ENCODE peak calls at places on chromosomes 4 and X, in seven cellular contexts. One of them, this sample, is unnamed.

GRCh38 chrX:12496343-12496742 is 294.9 kb upstream of the PRPS2 start:
- DNase-seq in upper lobe of right lung: no peak
- DNase-seq in esophagus muscularis mucosa: no peak
- DNase-seq in cardiac muscle cell: no peak
- DNase-seq in tibial nerve: no peak
- DNase-seq in fibroblast of pulmonary artery: no peak
- DNase-seq in fibroblast of lung: no peak
- DNase-seq in this sample: no peak

GRCh38 chr4:15469402-15470148 is at the start of gene CC2D2A:
- DNase-seq in upper lobe of right lung: no peak
- DNase-seq in esophagus muscularis mucosa: peak; percentile 53
- DNase-seq in cardiac muscle cell: peak; percentile 76
- DNase-seq in tibial nerve: no peak
- DNase-seq in fibroblast of pulmonary artery: peak; percentile 77
- DNase-seq in fibroblast of lung: peak; percentile 75
- DNase-seq in this sample: no peak

GRCh38 chr4:56324011-56324610 is 63.2 kb downstream of the AASDH start:
- DNase-seq in upper lobe of right lung: no peak
- DNase-seq in esophagus muscularis mucosa: no peak
- DNase-seq in cardiac muscle cell: no peak
- DNase-seq in tibial nerve: no peak
- DNase-seq in fibroblast of pulmonary artery: no peak
- DNase-seq in fibroblast of lung: no peak
- DNase-seq in this sample: no peak

GRCh38 chr4:138951764-138952163 is 63.8 kb upstream of the NOCT start:
- DNase-seq in upper lobe of right lung: no peak
- DNase-seq in esophagus muscularis mucosa: no peak
- DNase-seq in cardiac muscle cell: no peak
- DNase-seq in tibial nerve: no peak
- DNase-seq in fibroblast of pulmonary artery: no peak
- DNase-seq in fibroblast of lung: no peak
- DNase-seq in this sample: no peak

GRCh38 chr4:123555500-123556273 is 159.1 kb downstream of the SPRY1 start:
- DNase-seq in upper lobe of right lung: peak; percentile 87
- DNase-seq in esophagus muscularis mucosa: no peak
- DNase-seq in cardiac muscle cell: peak; percentile 99
- DNase-seq in tibial nerve: peak; percentile 93
- DNase-seq in fibroblast of pulmonary artery: peak; percentile 98
- DNase-seq in fibroblast of lung: peak; percentile 94
- DNase-seq in this sample: no peak

GRCh38 chrX:124507276-124507675 is 160.9 kb downstream of the SH2D1A start:
- DNase-seq in upper lobe of right lung: no peak
- DNase-seq in esophagus muscularis mucosa: no peak
- DNase-seq in cardiac muscle cell: no peak
- DNase-seq in tibial nerve: no peak
- DNase-seq in fibroblast of pulmonary artery: no peak
- DNase-seq in fibroblast of lung: no peak
- DNase-seq in this sample: no peak

GRCh38 chr4:187128971-187129370 is 405.3 kb upstream of the FAT1 start:
- DNase-seq in upper lobe of right lung: no peak
- DNase-seq in esophagus muscularis mucosa: no peak
- DNase-seq in cardiac muscle cell: no peak
- DNase-seq in tibial nerve: no peak
- DNase-seq in fibroblast of pulmonary artery: peak; percentile 27
- DNase-seq in fibroblast of lung: no peak
- DNase-seq in this sample: no peak

GRCh38 chrX:16873106-16873505 is 2.9 kb upstream of the RBBP7 start:
- DNase-seq in upper lobe of right lung: no peak
- DNase-seq in esophagus muscularis mucosa: no peak
- DNase-seq in cardiac muscle cell: no peak
- DNase-seq in tibial nerve: no peak
- DNase-seq in fibroblast of pulmonary artery: no peak
- DNase-seq in fibroblast of lung: no peak
- DNase-seq in this sample: no peak

GRCh38 chr4:6974138-6974848 is 64.7 kb downstream of the TBC1D14 start:
- DNase-seq in upper lobe of right lung: peak; percentile 81
- DNase-seq in esophagus muscularis mucosa: peak; percentile 95
- DNase-seq in cardiac muscle cell: peak; percentile 90
- DNase-seq in tibial nerve: peak; percentile 95
- DNase-seq in fibroblast of pulmonary artery: peak; percentile 91
- DNase-seq in fibroblast of lung: peak; percentile 90
- DNase-seq in this sample: no peak

GRCh38 chr4:3294401-3295241 is 1.8 kb downstream of the RGS12 start:
- DNase-seq in upper lobe of right lung: peak; percentile 65
- DNase-seq in esophagus muscularis mucosa: no peak
- DNase-seq in cardiac muscle cell: no peak
- DNase-seq in tibial nerve: no peak
- DNase-seq in fibroblast of pulmonary artery: no peak
- DNase-seq in fibroblast of lung: no peak
- DNase-seq in this sample: no peak

GRCh38 chr4:20889901-20890300 is 189.6 kb downstream of the PACRGL start:
- DNase-seq in upper lobe of right lung: no peak
- DNase-seq in esophagus muscularis mucosa: no peak
- DNase-seq in cardiac muscle cell: no peak
- DNase-seq in tibial nerve: no peak
- DNase-seq in fibroblast of pulmonary artery: no peak
- DNase-seq in fibroblast of lung: no peak
- DNase-seq in this sample: no peak

GRCh38 chr4:115325836-115326235 is 212.4 kb upstream of the NDST4 start:
- DNase-seq in upper lobe of right lung: no peak
- DNase-seq in esophagus muscularis mucosa: no peak
- DNase-seq in cardiac muscle cell: no peak
- DNase-seq in tibial nerve: no peak
- DNase-seq in fibroblast of pulmonary artery: no peak
- DNase-seq in fibroblast of lung: no peak
- DNase-seq in this sample: no peak

GRCh38 chr4:52248836-52249235 is 197.7 kb downstream of the SPATA18 start:
- DNase-seq in upper lobe of right lung: no peak
- DNase-seq in esophagus muscularis mucosa: no peak
- DNase-seq in cardiac muscle cell: no peak
- DNase-seq in tibial nerve: no peak
- DNase-seq in fibroblast of pulmonary artery: no peak
- DNase-seq in fibroblast of lung: no peak
- DNase-seq in this sample: no peak

DNA sequence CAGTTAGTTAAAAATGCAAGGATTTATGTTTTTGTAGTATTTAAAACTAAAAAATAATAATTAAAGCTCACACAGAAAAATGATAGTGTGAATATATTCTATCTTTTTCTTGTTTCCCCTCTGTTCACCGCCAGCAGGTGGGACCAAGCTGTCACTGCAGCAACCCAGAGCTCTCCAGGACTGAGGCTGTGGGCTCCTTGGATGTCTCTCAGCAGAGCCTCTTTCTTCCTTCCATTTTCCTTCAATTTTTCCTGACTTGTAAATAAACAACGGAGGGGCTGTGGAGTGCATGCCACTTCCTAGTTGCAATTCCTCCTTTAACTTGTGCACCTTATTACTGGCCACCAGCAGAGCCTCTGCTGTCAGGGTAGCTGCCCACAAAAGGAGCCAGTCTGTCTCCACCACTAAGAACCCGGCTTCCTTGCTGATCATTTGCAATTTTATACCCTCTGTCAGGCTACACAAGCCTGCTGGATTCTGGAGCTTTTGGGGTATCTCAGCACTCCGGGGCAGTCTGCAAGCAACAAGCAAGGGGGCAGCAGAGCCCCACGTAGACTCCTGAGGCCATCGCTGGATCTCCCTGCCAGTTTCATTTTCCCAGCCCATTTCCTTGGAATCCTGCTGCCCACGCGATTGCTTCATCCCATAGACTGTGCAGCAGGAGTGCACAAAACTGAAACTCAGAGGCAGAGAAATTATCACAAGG is 1467.4 kb downstream of the C4orf33 start:
- DNase-seq in upper lobe of right lung: peak; percentile 62
- DNase-seq in esophagus muscularis mucosa: no peak
- DNase-seq in cardiac muscle cell: peak; percentile 88
- DNase-seq in tibial nerve: peak; percentile 41
- DNase-seq in fibroblast of pulmonary artery: peak; percentile 87
- DNase-seq in fibroblast of lung: peak; percentile 88
- DNase-seq in this sample: no peak
- TF ChIP-seq CTCF in upper lobe of right lung: peak; percentile 34
- TF ChIP-seq CTCF in esophagus muscularis mucosa: peak; percentile 23
- TF ChIP-seq CTCF in cardiac muscle cell: peak; percentile 73
- TF ChIP-seq CTCF in tibial nerve: peak; percentile 39
- TF ChIP-seq CTCF in fibroblast of pulmonary artery: peak; percentile 72
- TF ChIP-seq CTCF in fibroblast of lung: peak; percentile 62
- TF ChIP-seq CTCF in this sample: no peak

DNA sequence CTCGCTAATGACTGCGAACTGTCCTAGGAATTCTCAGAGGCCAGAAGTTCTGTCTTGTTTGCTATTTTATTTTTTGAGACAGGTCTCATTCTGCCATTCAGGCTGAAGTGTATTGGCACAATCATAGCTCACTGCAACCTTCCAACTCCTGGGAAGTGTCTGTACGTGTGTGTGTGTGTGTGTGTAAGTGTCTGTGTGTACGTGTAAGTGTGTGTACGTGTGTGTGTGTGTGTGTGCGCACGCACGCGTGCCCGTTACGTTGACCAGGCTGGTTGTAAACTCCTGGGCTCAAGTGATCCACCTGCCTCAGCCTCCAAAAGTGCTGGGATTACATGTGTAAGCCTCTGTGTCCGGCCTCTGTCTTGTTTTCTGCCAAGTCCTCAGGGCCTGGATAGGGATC is 10.4 kb upstream of the CDK16 start:
- DNase-seq in upper lobe of right lung: no peak
- DNase-seq in esophagus muscularis mucosa: no peak
- DNase-seq in cardiac muscle cell: no peak
- DNase-seq in tibial nerve: no peak
- DNase-seq in fibroblast of pulmonary artery: no peak
- DNase-seq in fibroblast of lung: no peak
- DNase-seq in this sample: no peak
- H3K4me3 ChIP-seq in upper lobe of right lung: no peak overlapping the region
- H3K4me3 ChIP-seq in esophagus muscularis mucosa: no peak overlapping the region
- H3K4me3 ChIP-seq in cardiac muscle cell: no peak overlapping the region
- H3K4me3 ChIP-seq in tibial nerve: no peak overlapping the region
- H3K4me3 ChIP-seq in fibroblast of pulmonary artery: no peak overlapping the region
- H3K4me3 ChIP-seq in fibroblast of lung: no peak overlapping the region
- H3K4me3 ChIP-seq in this sample: no peak overlapping the region

GRCh38 chr4:160811956-160812355 is 1351.8 kb downstream of the FSTL5 start:
- DNase-seq in upper lobe of right lung: no peak
- DNase-seq in esophagus muscularis mucosa: no peak
- DNase-seq in cardiac muscle cell: no peak
- DNase-seq in tibial nerve: no peak
- DNase-seq in fibroblast of pulmonary artery: no peak
- DNase-seq in fibroblast of lung: no peak
- DNase-seq in this sample: no peak
- TF ChIP-seq CTCF in upper lobe of right lung: no peak
- TF ChIP-seq CTCF in esophagus muscularis mucosa: no peak
- TF ChIP-seq CTCF in cardiac muscle cell: no peak
- TF ChIP-seq CTCF in tibial nerve: no peak
- TF ChIP-seq CTCF in fibroblast of pulmonary artery: no peak
- TF ChIP-seq CTCF in fibroblast of lung: no peak
- TF ChIP-seq CTCF in this sample: no peak

GRCh38 chr4:108622828-108623227 is 2.5 kb downstream of the RPL34 start:
- DNase-seq in upper lobe of right lung: no peak
- DNase-seq in esophagus muscularis mucosa: no peak
- DNase-seq in cardiac muscle cell: no peak
- DNase-seq in tibial nerve: no peak
- DNase-seq in fibroblast of pulmonary artery: no peak
- DNase-seq in fibroblast of lung: no peak
- DNase-seq in this sample: no peak
- H3K4me3 ChIP-seq in upper lobe of right lung: no peak overlapping the region
- H3K4me3 ChIP-seq in esophagus muscularis mucosa: no peak overlapping the region
- H3K4me3 ChIP-seq in cardiac muscle cell: no peak overlapping the region
- H3K4me3 ChIP-seq in tibial nerve: no peak overlapping the region
- H3K4me3 ChIP-seq in fibroblast of pulmonary artery: no peak overlapping the region
- H3K4me3 ChIP-seq in fibroblast of lung: no peak overlapping the region
- H3K4me3 ChIP-seq in this sample: peak overlapping the region; percentile 99

DNA sequence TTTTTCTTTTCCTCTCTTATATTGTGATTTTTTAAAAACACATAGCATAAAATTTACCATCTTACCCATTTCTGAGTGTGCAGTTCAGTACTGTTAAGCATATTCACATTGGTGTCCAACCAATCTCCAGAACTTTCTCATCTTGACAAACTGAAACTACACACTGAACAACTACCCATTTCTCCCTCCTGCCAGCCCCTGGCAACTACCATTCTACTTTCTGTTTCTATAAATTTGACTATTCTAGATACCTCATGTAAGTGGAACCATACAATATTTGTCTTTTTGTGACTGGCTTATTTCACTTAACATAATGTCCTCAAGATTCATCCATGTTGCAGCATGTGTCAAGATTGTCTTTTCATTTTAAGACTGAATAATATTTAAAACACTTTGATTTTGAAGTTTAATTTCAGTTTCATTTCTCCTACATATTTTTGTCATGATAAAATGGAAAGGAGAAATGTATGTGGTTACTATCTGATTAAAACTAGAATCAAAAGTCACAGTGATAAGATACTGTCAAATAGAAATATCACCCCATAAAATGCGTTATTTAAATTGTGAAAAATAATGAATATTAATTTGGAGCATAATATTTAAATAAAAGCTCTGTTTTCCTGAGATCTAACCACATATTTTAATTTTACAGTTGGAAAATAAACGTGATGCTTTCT is 122.8 kb downstream of the DIPK2B start:
- DNase-seq in upper lobe of right lung: no peak
- DNase-seq in esophagus muscularis mucosa: no peak
- DNase-seq in cardiac muscle cell: no peak
- DNase-seq in tibial nerve: no peak
- DNase-seq in fibroblast of pulmonary artery: no peak
- DNase-seq in fibroblast of lung: no peak
- DNase-seq in this sample: peak; percentile 11
- TF ChIP-seq CTCF in upper lobe of right lung: no peak
- TF ChIP-seq CTCF in esophagus muscularis mucosa: no peak
- TF ChIP-seq CTCF in cardiac muscle cell: no peak
- TF ChIP-seq CTCF in tibial nerve: no peak
- TF ChIP-seq CTCF in fibroblast of pulmonary artery: no peak
- TF ChIP-seq CTCF in fibroblast of lung: no peak
- TF ChIP-seq CTCF in this sample: no peak

GRCh38 chr4:169271692-169272007 is 894 bp upstream of the SH3RF1 start:
- DNase-seq in upper lobe of right lung: no peak
- DNase-seq in esophagus muscularis mucosa: no peak
- DNase-seq in cardiac muscle cell: no peak
- DNase-seq in tibial nerve: no peak
- DNase-seq in fibroblast of pulmonary artery: no peak
- DNase-seq in fibroblast of lung: no peak
- DNase-seq in this sample: no peak
- H3K4me3 ChIP-seq in upper lobe of right lung: peak overlapping the region; percentile 88
- H3K4me3 ChIP-seq in esophagus muscularis mucosa: peak overlapping the region; percentile 82
- H3K4me3 ChIP-seq in cardiac muscle cell: peak overlapping the region; percentile 85
- H3K4me3 ChIP-seq in tibial nerve: peak overlapping the region; percentile 96
- H3K4me3 ChIP-seq in fibroblast of pulmonary artery: peak overlapping the region; percentile 82
- H3K4me3 ChIP-seq in fibroblast of lung: peak overlapping the region; percentile 87
- H3K4me3 ChIP-seq in this sample: peak overlapping the region; percentile 91

GRCh38 chrX:85611926-85612325 is 232.5 kb upstream of the POF1B start:
- DNase-seq in upper lobe of right lung: no peak
- DNase-seq in esophagus muscularis mucosa: no peak
- DNase-seq in cardiac muscle cell: peak; percentile 5
- DNase-seq in tibial nerve: no peak
- DNase-seq in fibroblast of pulmonary artery: peak; percentile 23
- DNase-seq in fibroblast of lung: peak; percentile 24
- DNase-seq in this sample: no peak
- TF ChIP-seq CTCF in upper lobe of right lung: peak; percentile 11
- TF ChIP-seq CTCF in esophagus muscularis mucosa: no peak
- TF ChIP-seq CTCF in cardiac muscle cell: no peak
- TF ChIP-seq CTCF in tibial nerve: no peak
- TF ChIP-seq CTCF in fibroblast of pulmonary artery: peak; percentile 17
- TF ChIP-seq CTCF in fibroblast of lung: no peak
- TF ChIP-seq CTCF in this sample: no peak

DNA sequence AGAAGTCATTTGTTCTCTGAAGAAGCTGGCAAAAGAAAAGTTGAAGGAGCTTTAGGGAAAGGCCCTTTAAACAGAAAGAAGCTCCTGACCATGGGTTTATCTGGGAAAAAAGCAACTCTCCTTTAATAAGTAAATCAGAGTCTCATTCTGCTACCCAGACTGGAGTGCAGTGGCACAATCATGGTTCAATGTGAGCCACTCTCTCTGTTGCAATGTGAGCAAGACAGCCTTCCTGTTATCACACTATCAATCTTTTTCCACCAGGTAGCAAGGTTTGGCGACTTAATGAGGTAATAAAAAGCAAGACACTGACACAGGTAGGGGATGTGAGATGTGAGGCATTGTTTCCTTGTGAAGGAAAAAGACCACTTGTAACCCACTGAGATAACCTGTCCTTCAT is 111.3 kb downstream of the SYNPO2 start:
- DNase-seq in upper lobe of right lung: no peak
- DNase-seq in esophagus muscularis mucosa: no peak
- DNase-seq in cardiac muscle cell: no peak
- DNase-seq in tibial nerve: no peak
- DNase-seq in fibroblast of pulmonary artery: no peak
- DNase-seq in fibroblast of lung: no peak
- DNase-seq in this sample: no peak
- H3K4me3 ChIP-seq in upper lobe of right lung: no peak overlapping the region
- H3K4me3 ChIP-seq in esophagus muscularis mucosa: no peak overlapping the region
- H3K4me3 ChIP-seq in cardiac muscle cell: no peak overlapping the region
- H3K4me3 ChIP-seq in tibial nerve: no peak overlapping the region
- H3K4me3 ChIP-seq in fibroblast of pulmonary artery: no peak overlapping the region
- H3K4me3 ChIP-seq in fibroblast of lung: no peak overlapping the region
- H3K4me3 ChIP-seq in this sample: no peak overlapping the region